ENCODE peak calls at places on chromosomes 1 and 21, in eight cellular contexts. One of them, this sample, is unnamed.
A peak's percentile ranks its signal among the peaks of the same experiment; 100 is the strongest.

GRCh38 chr21:46135782-46136181 is 19.6 kb downstream of the FTCD start:
- DNase-seq in cardiac septum: no peak
- DNase-seq in activated CD8-positive, alpha-beta memory T cell treated with anti-CD3 and anti-CD28 coated beads, Interleukin-2, amount 50 U/mL, for 48 hours: no peak
- DNase-seq in fibroblast of the aortic adventitia: no peak
- DNase-seq in GM06990: no peak
- DNase-seq in LoVo: no peak
- DNase-seq in activated CD4-positive, alpha-beta T cell treated with anti-CD3 and anti-CD28 coated beads, Interleukin-2, amount 50 U/mL, for 1 hour: no peak
- DNase-seq in stimulated activated CD8-positive, alpha-beta memory T cell treated with anti-CD3 and anti-CD28 coated beads, Interleukin-15, amount 100 ng/mL, for 24 hours: no peak
- DNase-seq in this sample: peak; percentile 30

GRCh38 chr1:223343692-223344091 is 20.3 kb downstream of the SUSD4 start:
- DNase-seq in cardiac septum: no peak
- DNase-seq in stimulated activated CD8-positive, alpha-beta memory T cell treated with anti-CD3 and anti-CD28 coated beads, Interleukin-15, amount 100 ng/mL, for 24 hours: no peak
- DNase-seq in activated CD8-positive, alpha-beta memory T cell treated with anti-CD3 and anti-CD28 coated beads, Interleukin-2, amount 50 U/mL, for 48 hours: no peak
- DNase-seq in fibroblast of the aortic adventitia: no peak
- DNase-seq in GM06990: no peak
- DNase-seq in activated CD4-positive, alpha-beta T cell treated with anti-CD3 and anti-CD28 coated beads, Interleukin-2, amount 50 U/mL, for 1 hour: no peak
- DNase-seq in LoVo: no peak
- DNase-seq in this sample: no peak

GRCh38 chr1:214707306-214708087 is 104.5 kb downstream of the CENPF start:
- DNase-seq in LoVo: no peak
- DNase-seq in stimulated activated CD8-positive, alpha-beta memory T cell treated with anti-CD3 and anti-CD28 coated beads, Interleukin-15, amount 100 ng/mL, for 24 hours: no peak
- DNase-seq in cardiac septum: no peak
- DNase-seq in activated CD8-positive, alpha-beta memory T cell treated with anti-CD3 and anti-CD28 coated beads, Interleukin-2, amount 50 U/mL, for 48 hours: no peak
- DNase-seq in GM06990: no peak
- DNase-seq in fibroblast of the aortic adventitia: peak; percentile 49
- DNase-seq in activated CD4-positive, alpha-beta T cell treated with anti-CD3 and anti-CD28 coated beads, Interleukin-2, amount 50 U/mL, for 1 hour: no peak
- DNase-seq in this sample: peak; percentile 49

GRCh38 chr21:32411366-32412161 is 942 bp upstream of the EVA1C start:
- DNase-seq in activated CD8-positive, alpha-beta memory T cell treated with anti-CD3 and anti-CD28 coated beads, Interleukin-2, amount 50 U/mL, for 48 hours: peak; percentile 85
- DNase-seq in cardiac septum: peak; percentile 93
- DNase-seq in LoVo: peak; percentile 81
- DNase-seq in activated CD4-positive, alpha-beta T cell treated with anti-CD3 and anti-CD28 coated beads, Interleukin-2, amount 50 U/mL, for 1 hour: peak; percentile 54
- DNase-seq in stimulated activated CD8-positive, alpha-beta memory T cell treated with anti-CD3 and anti-CD28 coated beads, Interleukin-15, amount 100 ng/mL, for 24 hours: peak; percentile 46
- DNase-seq in GM06990: no peak
- DNase-seq in fibroblast of the aortic adventitia: peak; percentile 82
- DNase-seq in this sample: peak; percentile 66

GRCh38 chr1:184467295-184467694 is 80.5 kb downstream of the C1orf21 start:
- DNase-seq in fibroblast of the aortic adventitia: no peak
- DNase-seq in cardiac septum: no peak
- DNase-seq in stimulated activated CD8-positive, alpha-beta memory T cell treated with anti-CD3 and anti-CD28 coated beads, Interleukin-15, amount 100 ng/mL, for 24 hours: no peak
- DNase-seq in GM06990: no peak
- DNase-seq in activated CD4-positive, alpha-beta T cell treated with anti-CD3 and anti-CD28 coated beads, Interleukin-2, amount 50 U/mL, for 1 hour: no peak
- DNase-seq in activated CD8-positive, alpha-beta memory T cell treated with anti-CD3 and anti-CD28 coated beads, Interleukin-2, amount 50 U/mL, for 48 hours: no peak
- DNase-seq in LoVo: no peak
- DNase-seq in this sample: no peak

GRCh38 chr21:16573581-16573980 is 843.8 kb downstream of the USP25 start:
- DNase-seq in fibroblast of the aortic adventitia: peak; percentile 71
- DNase-seq in stimulated activated CD8-positive, alpha-beta memory T cell treated with anti-CD3 and anti-CD28 coated beads, Interleukin-15, amount 100 ng/mL, for 24 hours: no peak
- DNase-seq in cardiac septum: no peak
- DNase-seq in GM06990: no peak
- DNase-seq in activated CD8-positive, alpha-beta memory T cell treated with anti-CD3 and anti-CD28 coated beads, Interleukin-2, amount 50 U/mL, for 48 hours: no peak
- DNase-seq in LoVo: no peak
- DNase-seq in activated CD4-positive, alpha-beta T cell treated with anti-CD3 and anti-CD28 coated beads, Interleukin-2, amount 50 U/mL, for 1 hour: no peak
- DNase-seq in this sample: peak; percentile 65

GRCh38 chr1:197137322-197137721 is 9.1 kb downstream of the ASPM start:
- DNase-seq in activated CD8-positive, alpha-beta memory T cell treated with anti-CD3 and anti-CD28 coated beads, Interleukin-2, amount 50 U/mL, for 48 hours: no peak
- DNase-seq in GM06990: no peak
- DNase-seq in fibroblast of the aortic adventitia: no peak
- DNase-seq in stimulated activated CD8-positive, alpha-beta memory T cell treated with anti-CD3 and anti-CD28 coated beads, Interleukin-15, amount 100 ng/mL, for 24 hours: no peak
- DNase-seq in cardiac septum: no peak
- DNase-seq in activated CD4-positive, alpha-beta T cell treated with anti-CD3 and anti-CD28 coated beads, Interleukin-2, amount 50 U/mL, for 1 hour: no peak
- DNase-seq in LoVo: no peak
- DNase-seq in this sample: no peak

GRCh38 chr1:198295186-198295585 is 138.4 kb downstream of the NEK7 start:
- DNase-seq in LoVo: no peak
- DNase-seq in cardiac septum: no peak
- DNase-seq in stimulated activated CD8-positive, alpha-beta memory T cell treated with anti-CD3 and anti-CD28 coated beads, Interleukin-15, amount 100 ng/mL, for 24 hours: no peak
- DNase-seq in fibroblast of the aortic adventitia: no peak
- DNase-seq in GM06990: no peak
- DNase-seq in activated CD8-positive, alpha-beta memory T cell treated with anti-CD3 and anti-CD28 coated beads, Interleukin-2, amount 50 U/mL, for 48 hours: no peak
- DNase-seq in activated CD4-positive, alpha-beta T cell treated with anti-CD3 and anti-CD28 coated beads, Interleukin-2, amount 50 U/mL, for 1 hour: no peak
- DNase-seq in this sample: no peak

GRCh38 chr1:34781844-34782391 is 904 bp downstream of the GJB3 start:
- DNase-seq in fibroblast of the aortic adventitia: no peak
- DNase-seq in LoVo: peak; percentile 71
- DNase-seq in GM06990: no peak
- DNase-seq in activated CD8-positive, alpha-beta memory T cell treated with anti-CD3 and anti-CD28 coated beads, Interleukin-2, amount 50 U/mL, for 48 hours: no peak
- DNase-seq in stimulated activated CD8-positive, alpha-beta memory T cell treated with anti-CD3 and anti-CD28 coated beads, Interleukin-15, amount 100 ng/mL, for 24 hours: no peak
- DNase-seq in activated CD4-positive, alpha-beta T cell treated with anti-CD3 and anti-CD28 coated beads, Interleukin-2, amount 50 U/mL, for 1 hour: no peak
- DNase-seq in cardiac septum: peak; percentile 41
- DNase-seq in this sample: no peak

GRCh38 chr1:246798606-246799496 is 74.6 kb downstream of the SCCPDH start:
- DNase-seq in LoVo: no peak
- DNase-seq in activated CD8-positive, alpha-beta memory T cell treated with anti-CD3 and anti-CD28 coated beads, Interleukin-2, amount 50 U/mL, for 48 hours: no peak
- DNase-seq in activated CD4-positive, alpha-beta T cell treated with anti-CD3 and anti-CD28 coated beads, Interleukin-2, amount 50 U/mL, for 1 hour: no peak
- DNase-seq in cardiac septum: peak; percentile 75
- DNase-seq in GM06990: no peak
- DNase-seq in fibroblast of the aortic adventitia: no peak
- DNase-seq in stimulated activated CD8-positive, alpha-beta memory T cell treated with anti-CD3 and anti-CD28 coated beads, Interleukin-15, amount 100 ng/mL, for 24 hours: no peak
- DNase-seq in this sample: no peak

GRCh38 chr1:145720556-145720877 is 1.2 kb downstream of the CD160 start:
- DNase-seq in GM06990: no peak
- DNase-seq in LoVo: peak; percentile 26
- DNase-seq in activated CD8-positive, alpha-beta memory T cell treated with anti-CD3 and anti-CD28 coated beads, Interleukin-2, amount 50 U/mL, for 48 hours: no peak
- DNase-seq in fibroblast of the aortic adventitia: peak; percentile 62
- DNase-seq in activated CD4-positive, alpha-beta T cell treated with anti-CD3 and anti-CD28 coated beads, Interleukin-2, amount 50 U/mL, for 1 hour: no peak
- DNase-seq in stimulated activated CD8-positive, alpha-beta memory T cell treated with anti-CD3 and anti-CD28 coated beads, Interleukin-15, amount 100 ng/mL, for 24 hours: no peak
- DNase-seq in cardiac septum: no peak
- DNase-seq in this sample: peak; percentile 66

GRCh38 chr1:160079448-160079847 is 1.9 kb upstream of the KCNJ9 start:
- DNase-seq in activated CD8-positive, alpha-beta memory T cell treated with anti-CD3 and anti-CD28 coated beads, Interleukin-2, amount 50 U/mL, for 48 hours: no peak
- DNase-seq in fibroblast of the aortic adventitia: no peak
- DNase-seq in stimulated activated CD8-positive, alpha-beta memory T cell treated with anti-CD3 and anti-CD28 coated beads, Interleukin-15, amount 100 ng/mL, for 24 hours: no peak
- DNase-seq in cardiac septum: no peak
- DNase-seq in LoVo: no peak
- DNase-seq in activated CD4-positive, alpha-beta T cell treated with anti-CD3 and anti-CD28 coated beads, Interleukin-2, amount 50 U/mL, for 1 hour: no peak
- DNase-seq in GM06990: no peak
- DNase-seq in this sample: no peak

GRCh38 chr1:157198619-157199420 is 60.6 kb upstream of the ETV3 start:
- DNase-seq in stimulated activated CD8-positive, alpha-beta memory T cell treated with anti-CD3 and anti-CD28 coated beads, Interleukin-15, amount 100 ng/mL, for 24 hours: no peak
- DNase-seq in cardiac septum: no peak
- DNase-seq in fibroblast of the aortic adventitia: no peak
- DNase-seq in activated CD8-positive, alpha-beta memory T cell treated with anti-CD3 and anti-CD28 coated beads, Interleukin-2, amount 50 U/mL, for 48 hours: no peak
- DNase-seq in GM06990: no peak
- DNase-seq in LoVo: no peak
- DNase-seq in activated CD4-positive, alpha-beta T cell treated with anti-CD3 and anti-CD28 coated beads, Interleukin-2, amount 50 U/mL, for 1 hour: no peak
- DNase-seq in this sample: no peak

GRCh38 chr1:155457237-155457636 is 105.4 kb downstream of the ASH1L start:
- DNase-seq in activated CD8-positive, alpha-beta memory T cell treated with anti-CD3 and anti-CD28 coated beads, Interleukin-2, amount 50 U/mL, for 48 hours: no peak
- DNase-seq in GM06990: no peak
- DNase-seq in activated CD4-positive, alpha-beta T cell treated with anti-CD3 and anti-CD28 coated beads, Interleukin-2, amount 50 U/mL, for 1 hour: no peak
- DNase-seq in stimulated activated CD8-positive, alpha-beta memory T cell treated with anti-CD3 and anti-CD28 coated beads, Interleukin-15, amount 100 ng/mL, for 24 hours: no peak
- DNase-seq in fibroblast of the aortic adventitia: no peak
- DNase-seq in cardiac septum: no peak
- DNase-seq in LoVo: no peak
- DNase-seq in this sample: no peak

GRCh38 chr1:86913399-86913895 is 479 bp downstream of the SELENOF start:
- DNase-seq in cardiac septum: no peak
- DNase-seq in fibroblast of the aortic adventitia: peak; percentile 47
- DNase-seq in GM06990: peak; percentile 39
- DNase-seq in LoVo: peak; percentile 23
- DNase-seq in stimulated activated CD8-positive, alpha-beta memory T cell treated with anti-CD3 and anti-CD28 coated beads, Interleukin-15, amount 100 ng/mL, for 24 hours: no peak
- DNase-seq in activated CD4-positive, alpha-beta T cell treated with anti-CD3 and anti-CD28 coated beads, Interleukin-2, amount 50 U/mL, for 1 hour: peak; percentile 23
- DNase-seq in activated CD8-positive, alpha-beta memory T cell treated with anti-CD3 and anti-CD28 coated beads, Interleukin-2, amount 50 U/mL, for 48 hours: peak; percentile 61
- DNase-seq in this sample: peak; percentile 63

GRCh38 chr1:19078503-19078902 is 122.0 kb upstream of the IFFO2 start:
- DNase-seq in cardiac septum: no peak
- DNase-seq in fibroblast of the aortic adventitia: no peak
- DNase-seq in activated CD4-positive, alpha-beta T cell treated with anti-CD3 and anti-CD28 coated beads, Interleukin-2, amount 50 U/mL, for 1 hour: no peak
- DNase-seq in LoVo: no peak
- DNase-seq in GM06990: no peak
- DNase-seq in stimulated activated CD8-positive, alpha-beta memory T cell treated with anti-CD3 and anti-CD28 coated beads, Interleukin-15, amount 100 ng/mL, for 24 hours: no peak
- DNase-seq in activated CD8-positive, alpha-beta memory T cell treated with anti-CD3 and anti-CD28 coated beads, Interleukin-2, amount 50 U/mL, for 48 hours: no peak
- DNase-seq in this sample: no peak

GRCh38 chr1:222910699-222911098 is 95.9 kb downstream of the DISP1 start:
- DNase-seq in stimulated activated CD8-positive, alpha-beta memory T cell treated with anti-CD3 and anti-CD28 coated beads, Interleukin-15, amount 100 ng/mL, for 24 hours: no peak
- DNase-seq in activated CD4-positive, alpha-beta T cell treated with anti-CD3 and anti-CD28 coated beads, Interleukin-2, amount 50 U/mL, for 1 hour: no peak
- DNase-seq in cardiac septum: no peak
- DNase-seq in activated CD8-positive, alpha-beta memory T cell treated with anti-CD3 and anti-CD28 coated beads, Interleukin-2, amount 50 U/mL, for 48 hours: no peak
- DNase-seq in fibroblast of the aortic adventitia: peak; percentile 77
- DNase-seq in GM06990: no peak
- DNase-seq in LoVo: no peak
- DNase-seq in this sample: no peak

GRCh38 chr1:26833432-26834405 is 7.2 kb downstream of the ZDHHC18 start:
- DNase-seq in fibroblast of the aortic adventitia: no peak
- DNase-seq in LoVo: no peak
- DNase-seq in activated CD4-positive, alpha-beta T cell treated with anti-CD3 and anti-CD28 coated beads, Interleukin-2, amount 50 U/mL, for 1 hour: peak; percentile 85
- DNase-seq in activated CD8-positive, alpha-beta memory T cell treated with anti-CD3 and anti-CD28 coated beads, Interleukin-2, amount 50 U/mL, for 48 hours: peak; percentile 85
- DNase-seq in cardiac septum: peak; percentile 93
- DNase-seq in GM06990: peak; percentile 81
- DNase-seq in stimulated activated CD8-positive, alpha-beta memory T cell treated with anti-CD3 and anti-CD28 coated beads, Interleukin-15, amount 100 ng/mL, for 24 hours: peak; percentile 46
- DNase-seq in this sample: no peak

GRCh38 chr1:214658175-214658574 is 55.2 kb downstream of the CENPF start:
- DNase-seq in activated CD8-positive, alpha-beta memory T cell treated with anti-CD3 and anti-CD28 coated beads, Interleukin-2, amount 50 U/mL, for 48 hours: no peak
- DNase-seq in LoVo: no peak
- DNase-seq in activated CD4-positive, alpha-beta T cell treated with anti-CD3 and anti-CD28 coated beads, Interleukin-2, amount 50 U/mL, for 1 hour: no peak
- DNase-seq in GM06990: no peak
- DNase-seq in fibroblast of the aortic adventitia: no peak
- DNase-seq in cardiac septum: no peak
- DNase-seq in stimulated activated CD8-positive, alpha-beta memory T cell treated with anti-CD3 and anti-CD28 coated beads, Interleukin-15, amount 100 ng/mL, for 24 hours: no peak
- DNase-seq in this sample: no peak

GRCh38 chr1:218658899-218659298 is 313.8 kb downstream of the TGFB2 start:
- DNase-seq in GM06990: no peak
- DNase-seq in activated CD4-positive, alpha-beta T cell treated with anti-CD3 and anti-CD28 coated beads, Interleukin-2, amount 50 U/mL, for 1 hour: no peak
- DNase-seq in cardiac septum: no peak
- DNase-seq in fibroblast of the aortic adventitia: peak; percentile 52
- DNase-seq in stimulated activated CD8-positive, alpha-beta memory T cell treated with anti-CD3 and anti-CD28 coated beads, Interleukin-15, amount 100 ng/mL, for 24 hours: no peak
- DNase-seq in LoVo: peak; percentile 37
- DNase-seq in activated CD8-positive, alpha-beta memory T cell treated with anti-CD3 and anti-CD28 coated beads, Interleukin-2, amount 50 U/mL, for 48 hours: no peak
- DNase-seq in this sample: peak; percentile 93

GRCh38 chr21:38126677-38127271 is 130.0 kb upstream of the KCNJ15 start:
- DNase-seq in fibroblast of the aortic adventitia: peak; percentile 35
- DNase-seq in activated CD8-positive, alpha-beta memory T cell treated with anti-CD3 and anti-CD28 coated beads, Interleukin-2, amount 50 U/mL, for 48 hours: peak; percentile 76
- DNase-seq in LoVo: peak; percentile 61
- DNase-seq in GM06990: peak; percentile 8
- DNase-seq in activated CD4-positive, alpha-beta T cell treated with anti-CD3 and anti-CD28 coated beads, Interleukin-2, amount 50 U/mL, for 1 hour: peak; percentile 38
- DNase-seq in stimulated activated CD8-positive, alpha-beta memory T cell treated with anti-CD3 and anti-CD28 coated beads, Interleukin-15, amount 100 ng/mL, for 24 hours: no peak
- DNase-seq in cardiac septum: no peak
- DNase-seq in this sample: peak; percentile 18

GRCh38 chr1:47187226-47187925 is 2.5 kb downstream of the PDZK1IP1 start:
- DNase-seq in LoVo: no peak
- DNase-seq in GM06990: no peak
- DNase-seq in activated CD4-positive, alpha-beta T cell treated with anti-CD3 and anti-CD28 coated beads, Interleukin-2, amount 50 U/mL, for 1 hour: no peak
- DNase-seq in activated CD8-positive, alpha-beta memory T cell treated with anti-CD3 and anti-CD28 coated beads, Interleukin-2, amount 50 U/mL, for 48 hours: no peak
- DNase-seq in fibroblast of the aortic adventitia: no peak
- DNase-seq in stimulated activated CD8-positive, alpha-beta memory T cell treated with anti-CD3 and anti-CD28 coated beads, Interleukin-15, amount 100 ng/mL, for 24 hours: no peak
- DNase-seq in cardiac septum: no peak
- DNase-seq in this sample: no peak

GRCh38 chr1:116988248-116988647 is 13.3 kb upstream of the CD101 start:
- DNase-seq in LoVo: no peak
- DNase-seq in GM06990: no peak
- DNase-seq in activated CD8-positive, alpha-beta memory T cell treated with anti-CD3 and anti-CD28 coated beads, Interleukin-2, amount 50 U/mL, for 48 hours: no peak
- DNase-seq in stimulated activated CD8-positive, alpha-beta memory T cell treated with anti-CD3 and anti-CD28 coated beads, Interleukin-15, amount 100 ng/mL, for 24 hours: no peak
- DNase-seq in fibroblast of the aortic adventitia: peak; percentile 72
- DNase-seq in cardiac septum: no peak
- DNase-seq in activated CD4-positive, alpha-beta T cell treated with anti-CD3 and anti-CD28 coated beads, Interleukin-2, amount 50 U/mL, for 1 hour: no peak
- DNase-seq in this sample: peak; percentile 67

GRCh38 chr1:113652773-113653172 is 106.5 kb downstream of the PHTF1 start:
- DNase-seq in activated CD4-positive, alpha-beta T cell treated with anti-CD3 and anti-CD28 coated beads, Interleukin-2, amount 50 U/mL, for 1 hour: no peak
- DNase-seq in cardiac septum: no peak
- DNase-seq in LoVo: no peak
- DNase-seq in GM06990: no peak
- DNase-seq in stimulated activated CD8-positive, alpha-beta memory T cell treated with anti-CD3 and anti-CD28 coated beads, Interleukin-15, amount 100 ng/mL, for 24 hours: no peak
- DNase-seq in activated CD8-positive, alpha-beta memory T cell treated with anti-CD3 and anti-CD28 coated beads, Interleukin-2, amount 50 U/mL, for 48 hours: no peak
- DNase-seq in fibroblast of the aortic adventitia: no peak
- DNase-seq in this sample: no peak

GRCh38 chr1:240173836-240174235 is 82.2 kb downstream of the FMN2 start:
- DNase-seq in fibroblast of the aortic adventitia: no peak
- DNase-seq in activated CD4-positive, alpha-beta T cell treated with anti-CD3 and anti-CD28 coated beads, Interleukin-2, amount 50 U/mL, for 1 hour: no peak
- DNase-seq in cardiac septum: no peak
- DNase-seq in activated CD8-positive, alpha-beta memory T cell treated with anti-CD3 and anti-CD28 coated beads, Interleukin-2, amount 50 U/mL, for 48 hours: no peak
- DNase-seq in LoVo: no peak
- DNase-seq in GM06990: no peak
- DNase-seq in stimulated activated CD8-positive, alpha-beta memory T cell treated with anti-CD3 and anti-CD28 coated beads, Interleukin-15, amount 100 ng/mL, for 24 hours: no peak
- DNase-seq in this sample: no peak

GRCh38 chr1:37755290-37755689 is 9.6 kb downstream of the EPHA10 start:
- DNase-seq in cardiac septum: no peak
- DNase-seq in GM06990: no peak
- DNase-seq in activated CD8-positive, alpha-beta memory T cell treated with anti-CD3 and anti-CD28 coated beads, Interleukin-2, amount 50 U/mL, for 48 hours: peak; percentile 71
- DNase-seq in stimulated activated CD8-positive, alpha-beta memory T cell treated with anti-CD3 and anti-CD28 coated beads, Interleukin-15, amount 100 ng/mL, for 24 hours: no peak
- DNase-seq in activated CD4-positive, alpha-beta T cell treated with anti-CD3 and anti-CD28 coated beads, Interleukin-2, amount 50 U/mL, for 1 hour: no peak
- DNase-seq in LoVo: no peak
- DNase-seq in fibroblast of the aortic adventitia: no peak
- DNase-seq in this sample: no peak

GRCh38 chr1:228667224-228667623 is 68.1 kb upstream of the RHOU start:
- DNase-seq in activated CD4-positive, alpha-beta T cell treated with anti-CD3 and anti-CD28 coated beads, Interleukin-2, amount 50 U/mL, for 1 hour: no peak
- DNase-seq in GM06990: no peak
- DNase-seq in fibroblast of the aortic adventitia: no peak
- DNase-seq in stimulated activated CD8-positive, alpha-beta memory T cell treated with anti-CD3 and anti-CD28 coated beads, Interleukin-15, amount 100 ng/mL, for 24 hours: no peak
- DNase-seq in LoVo: no peak
- DNase-seq in activated CD8-positive, alpha-beta memory T cell treated with anti-CD3 and anti-CD28 coated beads, Interleukin-2, amount 50 U/mL, for 48 hours: no peak
- DNase-seq in cardiac septum: no peak
- DNase-seq in this sample: no peak

GRCh38 chr1:200776949-200777348 is 38.3 kb downstream of the CAMSAP2 start:
- DNase-seq in stimulated activated CD8-positive, alpha-beta memory T cell treated with anti-CD3 and anti-CD28 coated beads, Interleukin-15, amount 100 ng/mL, for 24 hours: no peak
- DNase-seq in activated CD8-positive, alpha-beta memory T cell treated with anti-CD3 and anti-CD28 coated beads, Interleukin-2, amount 50 U/mL, for 48 hours: no peak
- DNase-seq in GM06990: no peak
- DNase-seq in LoVo: peak; percentile 19
- DNase-seq in activated CD4-positive, alpha-beta T cell treated with anti-CD3 and anti-CD28 coated beads, Interleukin-2, amount 50 U/mL, for 1 hour: no peak
- DNase-seq in fibroblast of the aortic adventitia: no peak
- DNase-seq in cardiac septum: no peak
- DNase-seq in this sample: no peak

GRCh38 chr1:11948822-11949458 is 14.4 kb downstream of the PLOD1 start:
- DNase-seq in GM06990: no peak
- DNase-seq in fibroblast of the aortic adventitia: no peak
- DNase-seq in cardiac septum: no peak
- DNase-seq in LoVo: no peak
- DNase-seq in stimulated activated CD8-positive, alpha-beta memory T cell treated with anti-CD3 and anti-CD28 coated beads, Interleukin-15, amount 100 ng/mL, for 24 hours: no peak
- DNase-seq in activated CD4-positive, alpha-beta T cell treated with anti-CD3 and anti-CD28 coated beads, Interleukin-2, amount 50 U/mL, for 1 hour: no peak
- DNase-seq in activated CD8-positive, alpha-beta memory T cell treated with anti-CD3 and anti-CD28 coated beads, Interleukin-2, amount 50 U/mL, for 48 hours: no peak
- DNase-seq in this sample: no peak

GRCh38 chr1:3129133-3129490 is 60.1 kb downstream of the PRDM16 start:
- DNase-seq in stimulated activated CD8-positive, alpha-beta memory T cell treated with anti-CD3 and anti-CD28 coated beads, Interleukin-15, amount 100 ng/mL, for 24 hours: no peak
- DNase-seq in activated CD8-positive, alpha-beta memory T cell treated with anti-CD3 and anti-CD28 coated beads, Interleukin-2, amount 50 U/mL, for 48 hours: no peak
- DNase-seq in LoVo: no peak
- DNase-seq in GM06990: no peak
- DNase-seq in activated CD4-positive, alpha-beta T cell treated with anti-CD3 and anti-CD28 coated beads, Interleukin-2, amount 50 U/mL, for 1 hour: no peak
- DNase-seq in fibroblast of the aortic adventitia: no peak
- DNase-seq in cardiac septum: no peak
- DNase-seq in this sample: no peak

GRCh38 chr1:235998812-235999211 is 66.1 kb downstream of the NID1 start:
- DNase-seq in activated CD4-positive, alpha-beta T cell treated with anti-CD3 and anti-CD28 coated beads, Interleukin-2, amount 50 U/mL, for 1 hour: peak; percentile 44
- DNase-seq in GM06990: peak; percentile 68
- DNase-seq in fibroblast of the aortic adventitia: no peak
- DNase-seq in stimulated activated CD8-positive, alpha-beta memory T cell treated with anti-CD3 and anti-CD28 coated beads, Interleukin-15, amount 100 ng/mL, for 24 hours: no peak
- DNase-seq in cardiac septum: no peak
- DNase-seq in LoVo: no peak
- DNase-seq in activated CD8-positive, alpha-beta memory T cell treated with anti-CD3 and anti-CD28 coated beads, Interleukin-2, amount 50 U/mL, for 48 hours: peak; percentile 73
- DNase-seq in this sample: no peak

GRCh38 chr1:193957556-193958095 is 771.2 kb upstream of the B3GALT2 start:
- DNase-seq in cardiac septum: no peak
- DNase-seq in LoVo: no peak
- DNase-seq in stimulated activated CD8-positive, alpha-beta memory T cell treated with anti-CD3 and anti-CD28 coated beads, Interleukin-15, amount 100 ng/mL, for 24 hours: no peak
- DNase-seq in fibroblast of the aortic adventitia: no peak
- DNase-seq in activated CD8-positive, alpha-beta memory T cell treated with anti-CD3 and anti-CD28 coated beads, Interleukin-2, amount 50 U/mL, for 48 hours: no peak
- DNase-seq in activated CD4-positive, alpha-beta T cell treated with anti-CD3 and anti-CD28 coated beads, Interleukin-2, amount 50 U/mL, for 1 hour: no peak
- DNase-seq in GM06990: no peak
- DNase-seq in this sample: no peak

GRCh38 chr1:5312870-5313269 is 658.5 kb downstream of the AJAP1 start:
- DNase-seq in activated CD8-positive, alpha-beta memory T cell treated with anti-CD3 and anti-CD28 coated beads, Interleukin-2, amount 50 U/mL, for 48 hours: no peak
- DNase-seq in fibroblast of the aortic adventitia: no peak
- DNase-seq in cardiac septum: no peak
- DNase-seq in activated CD4-positive, alpha-beta T cell treated with anti-CD3 and anti-CD28 coated beads, Interleukin-2, amount 50 U/mL, for 1 hour: no peak
- DNase-seq in LoVo: no peak
- DNase-seq in stimulated activated CD8-positive, alpha-beta memory T cell treated with anti-CD3 and anti-CD28 coated beads, Interleukin-15, amount 100 ng/mL, for 24 hours: no peak
- DNase-seq in GM06990: no peak
- DNase-seq in this sample: no peak

GRCh38 chr1:5509664-5510452 is 482.4 kb downstream of the NPHP4 start:
- DNase-seq in stimulated activated CD8-positive, alpha-beta memory T cell treated with anti-CD3 and anti-CD28 coated beads, Interleukin-15, amount 100 ng/mL, for 24 hours: peak; percentile 71
- DNase-seq in GM06990: peak; percentile 33
- DNase-seq in activated CD4-positive, alpha-beta T cell treated with anti-CD3 and anti-CD28 coated beads, Interleukin-2, amount 50 U/mL, for 1 hour: peak; percentile 73
- DNase-seq in fibroblast of the aortic adventitia: peak; percentile 19
- DNase-seq in activated CD8-positive, alpha-beta memory T cell treated with anti-CD3 and anti-CD28 coated beads, Interleukin-2, amount 50 U/mL, for 48 hours: peak; percentile 93
- DNase-seq in LoVo: peak; percentile 37
- DNase-seq in cardiac septum: peak; percentile 81
- DNase-seq in this sample: peak; percentile 10

This sample was measured in astrocyte of the spinal cord.